ENCODE peak calls at places on chromosome 18, in seven cellular contexts. One of them, this sample, is unnamed.

GRCh38 chr18:7467708-7468466 is 99.2 kb upstream of the PTPRM start:
- DNase-seq in HCT116: no peak
- DNase-seq in prostate gland: no peak
- DNase-seq in GM23338: no peak
- DNase-seq in K562: peak
- DNase-seq in breast epithelium: no peak
- DNase-seq in stomach: no peak
- DNase-seq in this sample: peak

GRCh38 chr18:48767090-48767670 is 183.6 kb downstream of the SMAD7 start:
- DNase-seq in stomach: no peak
- DNase-seq in prostate gland: no peak
- DNase-seq in K562: no peak
- DNase-seq in GM23338: peak
- DNase-seq in HCT116: no peak
- DNase-seq in breast epithelium: no peak
- DNase-seq in this sample: no peak

GRCh38 chr18:75854174-75854573 is 426.7 kb upstream of the SMIM21 start:
- DNase-seq in GM23338: peak
- DNase-seq in prostate gland: no peak
- DNase-seq in K562: peak
- DNase-seq in breast epithelium: no peak
- DNase-seq in HCT116: peak
- DNase-seq in stomach: no peak
- DNase-seq in this sample: no peak

GRCh38 chr18:60090170-60090569 is 190.4 kb downstream of the PMAIP1 start:
- DNase-seq in K562: no peak
- DNase-seq in breast epithelium: no peak
- DNase-seq in stomach: no peak
- DNase-seq in GM23338: peak
- DNase-seq in HCT116: no peak
- DNase-seq in prostate gland: no peak
- DNase-seq in this sample: no peak

GRCh38 chr18:45227004-45227403 is 388.3 kb upstream of the SLC14A2 start:
- DNase-seq in HCT116: no peak
- DNase-seq in K562: no peak
- DNase-seq in prostate gland: no peak
- DNase-seq in GM23338: peak
- DNase-seq in breast epithelium: no peak
- DNase-seq in stomach: no peak
- DNase-seq in this sample: no peak

GRCh38 chr18:77106331-77106730 is 26.3 kb downstream of the MBP start:
- DNase-seq in prostate gland: no peak
- DNase-seq in GM23338: no peak
- DNase-seq in stomach: no peak
- DNase-seq in K562: peak
- DNase-seq in breast epithelium: no peak
- DNase-seq in HCT116: no peak
- DNase-seq in this sample: peak

GRCh38 chr18:62458868-62459716 is 63.7 kb upstream of the ZCCHC2 start:
- DNase-seq in GM23338: no peak
- DNase-seq in prostate gland: no peak
- DNase-seq in K562: no peak
- DNase-seq in stomach: no peak
- DNase-seq in HCT116: no peak
- DNase-seq in breast epithelium: no peak
- DNase-seq in this sample: no peak

GRCh38 chr18:13541621-13542519 is 184.5 kb downstream of the FAM210A start:
- DNase-seq in breast epithelium: no peak
- DNase-seq in prostate gland: peak
- DNase-seq in HCT116: no peak
- DNase-seq in stomach: no peak
- DNase-seq in K562: no peak
- DNase-seq in GM23338: no peak
- DNase-seq in this sample: peak

GRCh38 chr18:45631077-45631476 is 15.8 kb downstream of the SLC14A2 start:
- DNase-seq in breast epithelium: no peak
- DNase-seq in K562: no peak
- DNase-seq in GM23338: no peak
- DNase-seq in prostate gland: no peak
- DNase-seq in HCT116: no peak
- DNase-seq in stomach: no peak
- DNase-seq in this sample: no peak

GRCh38 chr18:9653390-9653789 is 39.0 kb upstream of the PPP4R1 start:
- DNase-seq in breast epithelium: peak
- DNase-seq in prostate gland: no peak
- DNase-seq in K562: no peak
- DNase-seq in stomach: peak
- DNase-seq in GM23338: no peak
- DNase-seq in HCT116: no peak
- DNase-seq in this sample: no peak

GRCh38 chr18:46335551-46336059 is 231.4 kb downstream of the HAUS1 start:
- DNase-seq in GM23338: peak
- DNase-seq in stomach: no peak
- DNase-seq in HCT116: no peak
- DNase-seq in prostate gland: no peak
- DNase-seq in breast epithelium: no peak
- DNase-seq in K562: no peak
- DNase-seq in this sample: no peak

GRCh38 chr18:2515908-2516625 is 55.2 kb downstream of the METTL4 start:
- DNase-seq in HCT116: peak
- DNase-seq in breast epithelium: no peak
- DNase-seq in GM23338: no peak
- DNase-seq in stomach: no peak
- DNase-seq in K562: no peak
- DNase-seq in prostate gland: no peak
- DNase-seq in this sample: no peak

GRCh38 chr18:26267350-26267749 is 41.1 kb downstream of the TAF4B start:
- DNase-seq in prostate gland: no peak
- DNase-seq in stomach: no peak
- DNase-seq in GM23338: no peak
- DNase-seq in HCT116: no peak
- DNase-seq in breast epithelium: no peak
- DNase-seq in K562: no peak
- DNase-seq in this sample: no peak

GRCh38 chr18:48893061-48893558 is 57.7 kb downstream of the SMAD7 start:
- DNase-seq in GM23338: no peak
- DNase-seq in K562: no peak
- DNase-seq in prostate gland: no peak
- DNase-seq in breast epithelium: no peak
- DNase-seq in HCT116: no peak
- DNase-seq in stomach: no peak
- DNase-seq in this sample: no peak

GRCh38 chr18:55588001-55588875 is at the start of gene TCF4:
- DNase-seq in K562: peak
- DNase-seq in HCT116: no peak
- DNase-seq in breast epithelium: peak
- DNase-seq in GM23338: peak
- DNase-seq in prostate gland: peak
- DNase-seq in stomach: peak
- DNase-seq in this sample: no peak

GRCh38 chr18:76490040-76490439 is 5.0 kb downstream of the ZNF516 start:
- DNase-seq in prostate gland: no peak
- DNase-seq in HCT116: no peak
- DNase-seq in stomach: no peak
- DNase-seq in breast epithelium: no peak
- DNase-seq in K562: no peak
- DNase-seq in GM23338: no peak
- DNase-seq in this sample: no peak

DNA sequence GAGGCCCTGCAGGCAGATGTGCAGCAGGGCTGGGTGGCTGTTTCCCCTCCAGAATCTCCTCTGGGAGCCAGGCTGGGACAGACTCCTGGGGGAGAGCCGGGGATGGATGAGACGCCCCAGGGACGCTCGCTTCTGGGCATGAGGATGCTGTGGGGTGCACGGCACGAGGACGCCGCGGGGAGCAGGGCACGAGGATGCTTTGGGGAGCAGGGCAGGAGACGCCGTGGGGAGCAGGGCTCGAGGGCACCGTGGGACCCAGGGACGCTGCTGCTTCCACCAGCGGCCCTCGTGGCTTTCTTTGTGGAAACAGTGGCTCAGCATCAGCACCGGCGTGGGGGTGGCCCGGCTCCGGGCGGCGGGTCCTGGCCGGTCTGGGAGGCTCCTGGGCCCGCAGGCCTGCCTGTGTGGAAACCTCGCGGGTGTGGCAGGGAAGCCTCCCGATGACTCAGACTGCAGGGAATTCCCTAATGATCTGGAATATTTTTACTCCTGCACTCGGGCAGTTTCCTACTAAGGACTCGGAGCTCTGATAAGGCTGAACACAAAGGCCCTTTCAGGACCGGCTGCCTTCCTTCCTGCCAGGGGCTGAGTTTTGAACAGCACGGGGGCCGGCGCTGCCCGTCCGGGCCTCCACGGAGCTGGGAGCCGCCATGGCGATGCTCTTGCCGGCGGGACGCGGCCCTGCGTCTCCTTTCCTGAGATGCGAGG is 62.6 kb downstream of the NFATC1 start:
- DNase-seq in GM23338: no peak
- DNase-seq in breast epithelium: no peak
- DNase-seq in HCT116: peak
- DNase-seq in prostate gland: no peak
- DNase-seq in K562: no peak
- DNase-seq in stomach: peak
- DNase-seq in this sample: no peak
- TF ChIP-seq POLR2AphosphoS5 in GM23338: no peak
- TF ChIP-seq POLR2AphosphoS5 in breast epithelium: peak
- TF ChIP-seq POLR2AphosphoS5 in HCT116: no peak
- TF ChIP-seq POLR2AphosphoS5 in prostate gland: peak
- TF ChIP-seq POLR2AphosphoS5 in K562: no peak
- TF ChIP-seq POLR2AphosphoS5 in stomach: peak
- TF ChIP-seq POLR2AphosphoS5 in this sample: peak

DNA sequence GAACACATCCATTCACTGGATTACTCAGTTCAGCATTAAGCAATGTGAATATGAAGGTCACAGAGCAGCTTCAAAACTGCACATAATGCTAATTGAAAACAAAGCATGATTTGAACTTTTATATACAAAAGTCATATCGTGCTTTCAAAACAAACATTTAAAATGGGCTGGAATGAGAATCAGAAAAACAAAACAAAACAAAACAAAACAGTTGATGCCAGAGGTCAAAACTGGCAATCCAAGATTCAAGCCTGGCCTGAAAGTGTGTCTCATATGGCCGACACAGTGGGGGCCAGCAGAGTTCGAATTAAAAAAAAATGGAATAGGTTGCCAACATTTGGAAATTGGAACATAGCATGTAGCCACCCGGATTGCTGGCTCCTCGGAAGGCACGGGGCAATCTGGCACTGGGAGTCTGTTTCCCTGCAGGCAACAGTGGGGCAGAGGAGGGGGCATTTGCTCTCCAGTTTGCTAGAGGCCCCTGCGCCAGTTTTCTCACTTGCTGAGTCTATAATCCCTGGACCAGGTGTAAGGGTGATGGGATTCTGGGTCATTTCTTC is 294.4 kb downstream of the ZNF521 start:
- DNase-seq in HCT116: no peak
- DNase-seq in GM23338: no peak
- DNase-seq in prostate gland: no peak
- DNase-seq in K562: no peak
- DNase-seq in breast epithelium: no peak
- DNase-seq in stomach: no peak
- DNase-seq in this sample: no peak
- H3K27ac ChIP-seq in HCT116: no peak
- H3K27ac ChIP-seq in GM23338: no peak
- H3K27ac ChIP-seq in prostate gland: no peak
- H3K27ac ChIP-seq in K562: no peak
- H3K27ac ChIP-seq in breast epithelium: no peak
- H3K27ac ChIP-seq in stomach: no peak
- H3K27ac ChIP-seq in this sample: no peak

GRCh38 chr18:12271376-12272235 is 17.4 kb downstream of the CIDEA start:
- DNase-seq in breast epithelium: peak
- DNase-seq in GM23338: peak
- DNase-seq in HCT116: peak
- DNase-seq in K562: peak
- DNase-seq in stomach: peak
- DNase-seq in prostate gland: peak
- DNase-seq in this sample: no peak
- TF ChIP-seq POLR2AphosphoS5 in breast epithelium: no peak
- TF ChIP-seq POLR2AphosphoS5 in GM23338: no peak
- TF ChIP-seq POLR2AphosphoS5 in HCT116: no peak
- TF ChIP-seq POLR2AphosphoS5 in K562: no peak
- TF ChIP-seq POLR2AphosphoS5 in stomach: peak
- TF ChIP-seq POLR2AphosphoS5 in prostate gland: peak
- TF ChIP-seq POLR2AphosphoS5 in this sample: peak

DNA sequence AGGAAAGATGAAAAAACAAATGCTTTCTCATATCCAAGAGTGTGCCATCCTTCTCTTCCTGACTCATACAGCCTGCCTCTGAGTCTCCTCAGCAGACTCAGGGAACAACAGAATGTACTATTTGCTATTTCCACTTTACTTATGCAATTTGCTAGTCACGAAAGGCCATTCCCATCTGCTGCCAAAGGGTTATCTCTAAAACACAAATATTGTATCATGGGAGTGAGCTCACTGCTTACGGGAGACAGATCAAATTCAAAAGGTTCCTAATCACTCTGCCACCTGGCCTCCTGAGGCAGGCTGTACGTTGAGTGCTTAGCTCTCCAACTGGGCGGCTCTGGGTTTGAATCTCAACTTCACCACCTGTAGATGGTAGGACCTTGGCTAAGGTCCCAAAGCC is 92.0 kb downstream of the GAREM1 start:
- DNase-seq in HCT116: no peak
- DNase-seq in prostate gland: no peak
- DNase-seq in stomach: peak
- DNase-seq in breast epithelium: no peak
- DNase-seq in K562: no peak
- DNase-seq in GM23338: no peak
- DNase-seq in this sample: no peak
- H3K27ac ChIP-seq in HCT116: no peak
- H3K27ac ChIP-seq in prostate gland: no peak
- H3K27ac ChIP-seq in stomach: peak
- H3K27ac ChIP-seq in breast epithelium: no peak
- H3K27ac ChIP-seq in K562: no peak
- H3K27ac ChIP-seq in GM23338: no peak
- H3K27ac ChIP-seq in this sample: no peak

GRCh38 chr18:78675231-78675630 is 304.4 kb upstream of the SALL3 start:
- DNase-seq in breast epithelium: peak
- DNase-seq in prostate gland: no peak
- DNase-seq in K562: no peak
- DNase-seq in stomach: no peak
- DNase-seq in GM23338: no peak
- DNase-seq in HCT116: no peak
- DNase-seq in this sample: no peak
- TF ChIP-seq POLR2AphosphoS5 in breast epithelium: no peak
- TF ChIP-seq POLR2AphosphoS5 in prostate gland: no peak
- TF ChIP-seq POLR2AphosphoS5 in K562: no peak
- TF ChIP-seq POLR2AphosphoS5 in stomach: no peak
- TF ChIP-seq POLR2AphosphoS5 in GM23338: no peak
- TF ChIP-seq POLR2AphosphoS5 in HCT116: no peak
- TF ChIP-seq POLR2AphosphoS5 in this sample: no peak

GRCh38 chr18:36300211-36300610 is 2.7 kb downstream of the FHOD3 start:
- DNase-seq in prostate gland: no peak
- DNase-seq in K562: no peak
- DNase-seq in breast epithelium: no peak
- DNase-seq in HCT116: no peak
- DNase-seq in GM23338: no peak
- DNase-seq in stomach: no peak
- DNase-seq in this sample: peak
- H3K27ac ChIP-seq in prostate gland: no peak
- H3K27ac ChIP-seq in K562: no peak
- H3K27ac ChIP-seq in breast epithelium: no peak
- H3K27ac ChIP-seq in HCT116: no peak
- H3K27ac ChIP-seq in GM23338: no peak
- H3K27ac ChIP-seq in stomach: no peak
- H3K27ac ChIP-seq in this sample: no peak

This sample was measured in vagina.